ENCODE peak calls at places on chromosomes 16 and 17, in seven cellular contexts. V, B, F, T, D, Q and O are unnamed samples.

GRCh38 chr16:23302045-23302956 is at the start of gene SCNN1B:
- DNase-seq in F (peak; percentile 47), B (no peak), T (no peak), Q (no peak), D (no peak), V (no peak), O (peak; percentile 78)

GRCh38 chr17:44219636-44220210 is at the start of gene UBTF:
- DNase-seq in Q (peak; percentile 67), F (peak; percentile 84), D (peak; percentile 74), B (no peak), T (no peak), V (peak; percentile 88), O (peak; percentile 93)

GRCh38 chr17:64063766-64064224 is 43.4 kb upstream of the ICAM2 start:
- DNase-seq in Q (peak; percentile 50), T (peak; percentile 15), B (no peak), F (no peak), D (peak; percentile 63), V (peak; percentile 56), O (peak; percentile 97)

GRCh38 chr17:60604686-60605334 is 4.8 kb downstream of the PPM1D start:
- DNase-seq in F (no peak), B (peak; percentile 47), D (peak; percentile 44), Q (no peak), T (no peak), V (peak; percentile 80), O (no peak)

GRCh38 chr16:6913535-6913934 is 419.1 kb upstream of the RBFOX1 start:
- DNase-seq in D (no peak), F (no peak), B (no peak), Q (no peak), T (no peak), V (no peak), O (no peak)

GRCh38 chr17:64503821-64504768 is 2.0 kb downstream of the DDX5 start:
- DNase-seq in B (no peak), T (no peak), V (no peak), F (no peak), D (peak; percentile 21), Q (no peak), O (no peak)

GRCh38 chr16:85423631-85424030 is 189.5 kb upstream of the GSE1 start:
- DNase-seq in D (no peak), T (no peak), Q (no peak), B (no peak), F (no peak), V (no peak), O (no peak)

GRCh38 chr17:57324060-57324459 is 67.7 kb downstream of the MSI2 start:
- DNase-seq in Q (no peak), V (no peak), D (no peak), T (no peak), B (no peak), F (no peak), O (no peak)

GRCh38 chr16:27028713-27029112 is 38.0 kb upstream of the C16orf82 start:
- DNase-seq in Q (no peak), B (no peak), F (no peak), V (no peak), D (no peak), T (no peak), O (no peak)

GRCh38 chr16:70770968-70771552 is 29.9 kb downstream of the VAC14 start:
- DNase-seq in D (peak; percentile 71), B (no peak), Q (peak; percentile 17), F (peak; percentile 64), V (peak; percentile 93), T (peak; percentile 40), O (peak; percentile 94)

GRCh38 chr17:68351395-68351794 is 60.1 kb downstream of the ARSG start:
- DNase-seq in T (no peak), D (peak; percentile 52), V (peak; percentile 77), Q (no peak), B (no peak), F (peak; percentile 58), O (no peak)

GRCh38 chr17:31733326-31733725 is 125.7 kb downstream of the COPRS start:
- DNase-seq in D (no peak), Q (no peak), T (peak; percentile 3), B (no peak), V (no peak), F (no peak), O (peak; percentile 87)

GRCh38 chr16:22325598-22326368 is 28.6 kb downstream of the POLR3E start:
- DNase-seq in D (no peak), F (no peak), T (no peak), V (peak; percentile 59), Q (no peak), B (no peak), O (peak; percentile 50)

GRCh38 chr17:43591750-43592562 is 45.8 kb upstream of the ETV4 start:
- DNase-seq in V (peak; percentile 95), Q (no peak), F (peak; percentile 24), D (peak; percentile 43), B (no peak), T (no peak), O (no peak)

GRCh38 chr17:13736915-13737314 is 135.2 kb upstream of the HS3ST3A1 start:
- DNase-seq in T (no peak), F (no peak), V (peak; percentile 58), D (no peak), Q (no peak), B (peak; percentile 76), O (no peak)

GRCh38 chr16:23128056-23128455 is 21.2 kb downstream of the USP31 start:
- DNase-seq in D (no peak), Q (no peak), T (no peak), V (no peak), B (no peak), F (no peak), O (no peak)

GRCh38 chr17:42067371-42068180 is 17.2 kb upstream of the C17orf113 start:
- DNase-seq in Q (peak; percentile 62), B (no peak), D (peak; percentile 47), V (peak; percentile 95), F (peak; percentile 44), T (peak; percentile 42), O (peak; percentile 98)

GRCh38 chr17:29179232-29180036 is 764 bp downstream of the MYO18A start:
- DNase-seq in V (peak; percentile 87), Q (no peak), D (no peak), F (no peak), T (no peak), B (no peak), O (peak; percentile 98)

GRCh38 chr17:19470529-19471261 is 59.7 kb downstream of the RNF112 start:
- DNase-seq in T (no peak), V (peak; percentile 87), D (peak; percentile 57), Q (no peak), B (no peak), F (no peak), O (peak; percentile 79)

GRCh38 chr16:80680839-80681238 is 123.6 kb downstream of the CDYL2 start:
- DNase-seq in D (no peak), F (no peak), B (no peak), V (no peak), Q (no peak), T (no peak), O (no peak)

GRCh38 chr17:2179615-2180295 is 123.8 kb downstream of the SMG6 start:
- DNase-seq in T (no peak), D (peak; percentile 99), F (peak; percentile 91), Q (no peak), V (no peak), B (no peak), O (no peak)

GRCh38 chr16:31301708-31302400 is 42.1 kb downstream of the ITGAM start:
- DNase-seq in D (peak; percentile 40), T (no peak), V (no peak), Q (no peak), F (peak; percentile 37), B (no peak), O (no peak)

GRCh38 chr16:31298958-31299357 is 39.2 kb downstream of the ITGAM start:
- DNase-seq in F (no peak), Q (no peak), V (peak; percentile 49), B (no peak), D (peak; percentile 5), T (no peak), O (no peak)

GRCh38 chr16:31298340-31298739 is 38.6 kb downstream of the ITGAM start:
- DNase-seq in F (no peak), V (no peak), B (no peak), D (no peak), Q (no peak), T (no peak), O (no peak)

GRCh38 chr16:31295206-31295605 is 35.4 kb downstream of the ITGAM start:
- DNase-seq in B (no peak), D (no peak), F (no peak), Q (no peak), T (no peak), V (no peak), O (no peak)

GRCh38 chr16:31297496-31297895 is 37.7 kb downstream of the ITGAM start:
- DNase-seq in D (no peak), Q (no peak), B (no peak), T (no peak), V (no peak), F (no peak), O (no peak)
- H3K4me3 ChIP-seq in D (no peak overlapping the region), Q (no peak overlapping the region), B (no peak overlapping the region), T (no peak overlapping the region), V (no peak overlapping the region), F (no peak overlapping the region), O (no peak overlapping the region)

DNA sequence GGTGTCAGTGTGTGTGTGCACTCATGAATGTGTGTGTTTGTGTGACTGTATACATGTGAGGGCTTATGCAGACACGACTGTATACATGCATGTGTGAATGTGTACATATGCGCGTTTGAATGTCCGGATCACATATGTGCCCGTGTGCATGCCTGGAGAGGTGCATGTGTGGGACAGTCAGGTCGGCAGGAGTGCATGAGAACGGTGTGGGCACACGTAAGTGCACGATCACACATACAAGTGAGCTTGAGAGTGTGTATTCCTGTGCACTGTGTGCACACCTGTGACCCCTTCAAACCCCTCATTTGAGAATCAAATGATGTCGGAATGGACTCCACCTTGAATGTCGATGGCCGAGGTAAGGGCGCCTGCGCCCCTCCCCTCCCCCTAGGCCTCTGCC is 694 bp upstream of the NGFR start:
- DNase-seq in D (no peak), Q (no peak), B (no peak), T (no peak), F (no peak), V (peak; percentile 77), O (no peak)
- H3K4me3 ChIP-seq in D (no peak overlapping the region), Q (no peak overlapping the region), B (no peak overlapping the region), T (no peak overlapping the region), F (no peak overlapping the region), V (no peak overlapping the region), O (no peak overlapping the region)

GRCh38 chr17:74430385-74430705 is 1.5 kb upstream of the GPRC5C start:
- DNase-seq in V (no peak), F (no peak), Q (no peak), B (no peak), D (no peak), T (no peak), O (no peak)

GRCh38 chr17:74430706-74431567 is 951 bp upstream of the GPRC5C start:
- DNase-seq in F (no peak), Q (no peak), T (no peak), V (peak; percentile 96), B (no peak), D (peak; percentile 46), O (peak; percentile 92)

GRCh38 chr17:74427763-74428153 is 4.1 kb upstream of the GPRC5C start:
- DNase-seq in D (no peak), T (no peak), V (peak; percentile 49), Q (no peak), B (no peak), F (no peak), O (no peak)

GRCh38 chr17:74431568-74432483 is at the start of gene GPRC5C:
- DNase-seq in D (no peak), F (peak; percentile 40), T (no peak), Q (no peak), B (no peak), V (peak; percentile 85), O (peak; percentile 97)

GRCh38 chr17:74429604-74430384 is 2.1 kb upstream of the GPRC5C start:
- DNase-seq in Q (no peak), F (no peak), D (no peak), T (no peak), V (peak; percentile 85), B (no peak), O (peak; percentile 78)
- H3K4me3 ChIP-seq in Q (no peak overlapping the region), F (no peak overlapping the region), D (no peak overlapping the region), T (peak overlapping the region; percentile 72), V (no peak overlapping the region), B (no peak overlapping the region), O (peak overlapping the region; percentile 86)

GRCh38 chr17:73027130-73027741 is 65.3 kb downstream of the SLC39A11 start:
- DNase-seq in F (no peak), Q (no peak), D (peak; percentile 58), V (peak; percentile 88), T (no peak), B (peak; percentile 44), O (no peak)
- H3K4me3 ChIP-seq in F (no peak overlapping the region), Q (no peak overlapping the region), D (no peak overlapping the region), V (no peak overlapping the region), T (no peak overlapping the region), B (no peak overlapping the region), O (no peak overlapping the region)